ENCODE peak calls at places on chromosomes 12 and 14, in five cellular contexts. G is left lung, V is body of pancreas, Y is OCI-LY7, U is transverse colon. A is an unnamed sample.
A peak's percentile ranks its signal among the peaks of the same experiment; 100 is the strongest.

GRCh38 chr12:122538496-122538895 is 11.4 kb downstream of the KNTC1 start:
- DNase-seq in V (peak; percentile 14), G (no peak), U (no peak), Y (no peak), A (no peak)

GRCh38 chr14:78446807-78447206 is 276.6 kb downstream of the NRXN3 start:
- DNase-seq in V (no peak), U (no peak), Y (no peak), G (no peak), A (no peak)

GRCh38 chr12:52903285-52903854 is 1.5 kb downstream of the KRT8 start:
- DNase-seq in V (peak; percentile 81), Y (no peak), U (peak; percentile 83), G (peak; percentile 72), A (no peak)

GRCh38 chr12:754238-754816 is 1.9 kb downstream of the WNK1 start:
- DNase-seq in G (peak; percentile 35), V (peak; percentile 52), U (no peak), Y (peak; percentile 31), A (peak; percentile 12)

GRCh38 chr14:87049886-87050820 is 942.8 kb downstream of the GALC start:
- DNase-seq in V (peak; percentile 68), G (no peak), U (no peak), Y (peak; percentile 67), A (peak; percentile 70)

GRCh38 chr14:77022219-77022852 is 6.2 kb downstream of the IRF2BPL start:
- DNase-seq in V (peak; percentile 67), G (no peak), U (peak; percentile 58), Y (no peak), A (no peak)

GRCh38 chr12:65891987-65892481 is 67.8 kb downstream of the HMGA2 start:
- DNase-seq in U (peak; percentile 55), Y (no peak), G (peak; percentile 59), V (peak; percentile 57), A (no peak)

GRCh38 chr14:91274796-91275195 is 30.3 kb upstream of the GPR68 start:
- DNase-seq in V (no peak), G (no peak), Y (no peak), U (no peak), A (no peak)

GRCh38 chr12:68620528-68620927 is 9.8 kb downstream of the RAP1B start:
- DNase-seq in Y (no peak), U (no peak), G (no peak), V (no peak), A (no peak)

GRCh38 chr12:10618338-10618987 is 5.1 kb upstream of the MAGOHB start:
- DNase-seq in U (no peak), V (no peak), G (no peak), Y (no peak), A (no peak)

GRCh38 chr12:90024261-90024660 is 315.6 kb upstream of the ATP2B1 start:
- DNase-seq in Y (no peak), U (no peak), V (no peak), G (no peak), A (no peak)

GRCh38 chr12:122849352-122850047 is 14.2 kb downstream of the HIP1R start:
- DNase-seq in G (no peak), V (no peak), U (no peak), Y (no peak), A (no peak)

GRCh38 chr12:41709463-41710285 is 435.0 kb downstream of the GXYLT1 start:
- DNase-seq in U (no peak), Y (no peak), V (no peak), G (no peak), A (no peak)

GRCh38 chr14:103538291-103539055 is 9.5 kb downstream of the TRMT61A start:
- DNase-seq in U (no peak), G (no peak), Y (no peak), V (peak; percentile 33), A (peak; percentile 88)

GRCh38 chr12:24754690-24755638 is 193.9 kb downstream of the BCAT1 start:
- DNase-seq in U (no peak), G (peak; percentile 46), V (no peak), Y (no peak), A (no peak)

GRCh38 chr12:90943248-90943647 is 11.7 kb downstream of the CCER1 start:
- DNase-seq in Y (no peak), U (no peak), G (no peak), V (no peak), A (no peak)

GRCh38 chr12:55057466-55057865 is 37.7 kb downstream of the NEUROD4 start:
- DNase-seq in V (no peak), Y (no peak), G (no peak), U (no peak), A (peak; percentile 98)

GRCh38 chr14:92323031-92323915 is at the start of gene SLC24A4:
- DNase-seq in Y (no peak), U (no peak), V (no peak), G (no peak), A (peak; percentile 69)

GRCh38 chr12:78239566-78239965 is 408.9 kb downstream of the NAV3 start:
- DNase-seq in V (no peak), G (no peak), Y (no peak), U (no peak), A (no peak)

GRCh38 chr12:111893287-111893686 is 51.3 kb downstream of the MAPKAPK5 start:
- DNase-seq in Y (no peak), G (no peak), U (no peak), V (no peak), A (no peak)

GRCh38 chr12:104339663-104340062 is 36.1 kb downstream of the EID3 start:
- DNase-seq in U (no peak), G (no peak), Y (no peak), V (no peak), A (no peak)

GRCh38 chr12:720231-720941 is 32.0 kb upstream of the WNK1 start:
- DNase-seq in Y (no peak), G (no peak), V (no peak), U (no peak), A (no peak)

GRCh38 chr12:3544296-3544965 is 53.4 kb downstream of the PRMT8 start:
- DNase-seq in Y (no peak), U (no peak), V (no peak), G (no peak), A (no peak)

GRCh38 chr12:114684098-114684869 is at the start of gene TBX3:
- DNase-seq in V (peak; percentile 80), G (peak; percentile 88), Y (no peak), U (peak; percentile 95), A (peak; percentile 89)

GRCh38 chr12:54033980-54034783 is 1.3 kb downstream of the HOXC5 start:
- DNase-seq in U (no peak), V (no peak), Y (no peak), G (no peak), A (no peak)

GRCh38 chr12:47071241-47071852 is 8.1 kb upstream of the PCED1B start:
- DNase-seq in U (no peak), Y (peak; percentile 37), G (no peak), V (no peak), A (no peak)

GRCh38 chr14:89013698-89014569 is 189.5 kb downstream of the TTC8 start:
- DNase-seq in G (no peak), V (no peak), Y (no peak), U (no peak), A (no peak)

GRCh38 chr14:92683041-92683440 is 65.4 kb downstream of the LGMN start:
- DNase-seq in Y (no peak), U (no peak), G (no peak), V (no peak), A (no peak)

GRCh38 chr12:41956353-41956752 is 188.3 kb downstream of the GXYLT1 start:
- DNase-seq in Y (no peak), G (no peak), U (no peak), V (no peak), A (no peak)

GRCh38 chr12:25615119-25615518 is 62.0 kb upstream of the LMNTD1 start:
- DNase-seq in U (no peak), Y (no peak), V (no peak), G (no peak), A (no peak)

GRCh38 chr12:110114596-110114995 is 9.6 kb upstream of the IFT81 start:
- DNase-seq in V (no peak), Y (no peak), U (no peak), G (no peak), A (no peak)

GRCh38 chr12:130835011-130835410 is 4.0 kb downstream of the STX2 start:
- DNase-seq in Y (no peak), V (no peak), U (no peak), G (no peak), A (no peak)

DNA sequence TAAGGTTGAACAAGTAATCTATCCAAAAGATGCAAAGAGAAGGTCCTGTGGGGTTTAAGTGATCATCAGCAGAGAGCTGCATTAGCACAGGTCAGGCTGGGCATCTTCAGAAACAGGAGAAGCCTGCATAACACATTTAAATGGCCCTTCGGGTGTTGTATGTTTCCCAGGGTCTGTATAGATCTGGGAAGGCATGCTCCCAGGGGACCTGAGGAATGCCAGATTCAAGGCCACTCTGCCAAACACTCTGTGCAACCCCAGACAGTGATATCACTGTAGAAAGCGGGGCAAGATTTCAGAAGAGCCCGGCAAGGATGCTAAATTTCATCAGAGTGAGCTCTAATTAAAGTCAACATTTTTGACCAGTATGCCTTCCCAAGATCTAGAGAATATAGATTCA is 92.9 kb downstream of the ARMH4 start:
- DNase-seq in U (no peak), G (no peak), Y (no peak), V (no peak), A (no peak)
- H3K36me3 ChIP-seq in U (no peaks in the 10 kb centered on the region), G (no peaks in the 10 kb centered on the region), Y (no peaks in the 10 kb centered on the region), V (no peaks in the 10 kb centered on the region), A (no peaks in the 10 kb centered on the region)

DNA sequence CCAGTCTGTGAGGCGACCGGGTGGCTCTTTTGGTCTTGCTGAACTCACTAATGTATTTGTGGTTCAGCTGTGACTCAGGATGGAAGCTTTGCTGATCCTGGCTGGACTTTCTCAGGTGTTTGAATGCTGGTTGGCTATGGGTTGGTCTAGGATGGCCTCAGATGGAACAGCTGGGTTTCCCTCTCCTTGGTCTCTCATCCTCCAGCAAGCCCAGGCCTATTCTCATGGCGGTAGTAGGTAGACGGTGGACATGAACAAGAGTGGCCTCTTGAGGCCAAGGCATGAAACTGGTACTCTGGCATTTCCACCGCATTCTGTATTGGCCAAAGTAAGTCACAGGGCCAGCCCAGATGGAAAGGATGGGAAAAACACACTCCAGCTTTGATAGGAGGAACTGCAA is 11.8 kb upstream of the POLR3B start:
- DNase-seq in Y (peak; percentile 21), U (no peak), G (no peak), V (peak; percentile 41), A (peak; percentile 69)
- TF ChIP-seq CTCF in Y (peak; percentile 53), U (peak; percentile 44), G (peak; percentile 35), V (peak; percentile 49), A (peak; percentile 75)

GRCh38 chr12:118025168-118025567 is 8.7 kb downstream of the RFC5 start:
- DNase-seq in Y (no peak), V (no peak), G (no peak), U (no peak), A (no peak)
- H3K36me3 ChIP-seq in Y (peaks cover 95% of the 10 kb centered on the region), V (no peaks in the 10 kb centered on the region), G (peaks cover 88% of the 10 kb centered on the region), U (no peaks in the 10 kb centered on the region), A (peaks cover 89% of the 10 kb centered on the region)

GRCh38 chr14:64963611-64964010 is 8.5 kb downstream of the RAB15 start:
- DNase-seq in Y (no peak), V (no peak), G (no peak), U (no peak), A (no peak)
- TF ChIP-seq CTCF in Y (peak; percentile 31), V (no peak), G (no peak), U (no peak), A (peak; percentile 38)

GRCh38 chr12:128806573-128806972 is 17.2 kb downstream of the SLC15A4 start:
- DNase-seq in Y (no peak), V (no peak), G (no peak), U (no peak), A (no peak)
- H3K36me3 ChIP-seq in Y (peaks cover 98% of the 10 kb centered on the region), V (no peaks in the 10 kb centered on the region), G (peaks cover 65% of the 10 kb centered on the region), U (no peaks in the 10 kb centered on the region), A (peaks cover 50% of the 10 kb centered on the region)

GRCh38 chr12:124510301-124510970 is 57.0 kb downstream of the NCOR2 start:
- DNase-seq in Y (no peak), V (peak; percentile 59), U (peak; percentile 45), G (no peak), A (no peak)
- TF ChIP-seq CTCF in Y (peak; percentile 57), V (peak; percentile 45), U (no peak), G (no peak), A (peak; percentile 32)

GRCh38 chr14:100292301-100292775 is 13.9 kb downstream of the SLC25A29 start:
- DNase-seq in V (no peak), U (peak; percentile 6), G (peak; percentile 29), Y (no peak), A (no peak)
- H3K36me3 ChIP-seq in V (no peaks in the 10 kb centered on the region), U (no peaks in the 10 kb centered on the region), G (peaks cover 27% of the 10 kb centered on the region), Y (no peaks in the 10 kb centered on the region), A (peaks cover 32% of the 10 kb centered on the region)